ENCODE peak calls at places on chromosome 7, in six cellular contexts. Y is tibial nerve, U is IMR-90, D is esophagus squamous epithelium, P is Peyer's patch, O is suprapubic skin. M is an unnamed sample.

GRCh38 chr7:115693779-115694178 is 336.8 kb downstream of the TFEC start:
- DNase-seq in Y (no peak), U (no peak), D (no peak), P (no peak), O (no peak), M (no peak)

GRCh38 chr7:8442814-8443304 is 9.4 kb downstream of the NXPH1 start:
- DNase-seq in Y (no peak), U (no peak), D (no peak), P (no peak), O (no peak), M (peak; percentile 69)

GRCh38 chr7:129012641-129013040 is 42.3 kb downstream of the TNPO3 start:
- DNase-seq in Y (no peak), U (no peak), D (no peak), P (no peak), O (no peak), M (no peak)

GRCh38 chr7:137754076-137754851 is 92.5 kb downstream of the DGKI start:
- DNase-seq in Y (no peak), U (peak; percentile 17), D (no peak), P (no peak), O (no peak), M (no peak)

GRCh38 chr7:111329367-111330234 is 232.7 kb downstream of the IMMP2L start:
- DNase-seq in Y (no peak), U (peak; percentile 33), D (no peak), P (no peak), O (no peak), M (no peak)

GRCh38 chr7:48078470-48078869 is 10.6 kb upstream of the UPP1 start:
- DNase-seq in Y (no peak), U (no peak), D (no peak), P (no peak), O (no peak), M (no peak)

GRCh38 chr7:44391171-44391570 is 65.8 kb upstream of the CAMK2B start:
- DNase-seq in Y (no peak), U (no peak), D (no peak), P (no peak), O (no peak), M (no peak)

GRCh38 chr7:27155816-27156507 is 513 bp downstream of the HOXA7 start:
- DNase-seq in Y (no peak), U (no peak), D (no peak), P (peak; percentile 69), O (peak; percentile 82), M (peak; percentile 7)

GRCh38 chr7:46723003-46723402 is 801.9 kb upstream of the IGFBP3 start:
- DNase-seq in Y (no peak), U (no peak), D (no peak), P (no peak), O (no peak), M (no peak)

GRCh38 chr7:6512892-6513291 is 38.4 kb downstream of the GRID2IP start:
- DNase-seq in Y (no peak), U (no peak), D (no peak), P (no peak), O (no peak), M (no peak)

GRCh38 chr7:111650456-111650999 is 88.2 kb upstream of the IMMP2L start:
- DNase-seq in Y (no peak), U (peak; percentile 17), D (no peak), P (no peak), O (no peak), M (no peak)

GRCh38 chr7:128705891-128706333 is 33.2 kb upstream of the CALU start:
- DNase-seq in Y (no peak), U (peak; percentile 25), D (no peak), P (no peak), O (no peak), M (no peak)

GRCh38 chr7:92685146-92686042 is 95.2 kb upstream of the FAM133B start:
- DNase-seq in Y (no peak), U (no peak), D (no peak), P (no peak), O (no peak), M (no peak)

GRCh38 chr7:155790666-155791065 is 21.6 kb downstream of the SHH start:
- DNase-seq in Y (no peak), U (no peak), D (no peak), P (no peak), O (no peak), M (no peak)

GRCh38 chr7:139941866-139942265 is 112.8 kb downstream of the TBXAS1 start:
- DNase-seq in Y (no peak), U (no peak), D (no peak), P (no peak), O (no peak), M (no peak)

GRCh38 chr7:107691713-107692112 is 31.1 kb downstream of the SLC26A4 start:
- DNase-seq in Y (no peak), U (peak; percentile 34), D (no peak), P (no peak), O (no peak), M (no peak)

GRCh38 chr7:14924398-14924797 is 21.8 kb upstream of the DGKB start:
- DNase-seq in Y (no peak), U (no peak), D (no peak), P (no peak), O (no peak), M (no peak)

GRCh38 chr7:155230169-155230593 is 67.5 kb upstream of the INSIG1 start:
- DNase-seq in Y (no peak), U (peak; percentile 99), D (no peak), P (peak; percentile 79), O (no peak), M (peak; percentile 75)

GRCh38 chr7:103113164-103113563 is 35.7 kb downstream of the NAPEPLD start:
- DNase-seq in Y (no peak), U (peak; percentile 93), D (no peak), P (no peak), O (no peak), M (no peak)

GRCh38 chr7:82615527-82615926 is 171.9 kb upstream of the CACNA2D1 start:
- DNase-seq in Y (no peak), U (no peak), D (no peak), P (no peak), O (no peak), M (peak; percentile 35)

GRCh38 chr7:1618475-1618874 is 48.6 kb upstream of the PSMG3 start:
- DNase-seq in Y (no peak), U (no peak), D (no peak), P (no peak), O (no peak), M (no peak)
- TF ChIP-seq POLR2A in Y (no peak), U (no peak), D (no peak), P (no peak), O (no peak), M (no peak)

DNA sequence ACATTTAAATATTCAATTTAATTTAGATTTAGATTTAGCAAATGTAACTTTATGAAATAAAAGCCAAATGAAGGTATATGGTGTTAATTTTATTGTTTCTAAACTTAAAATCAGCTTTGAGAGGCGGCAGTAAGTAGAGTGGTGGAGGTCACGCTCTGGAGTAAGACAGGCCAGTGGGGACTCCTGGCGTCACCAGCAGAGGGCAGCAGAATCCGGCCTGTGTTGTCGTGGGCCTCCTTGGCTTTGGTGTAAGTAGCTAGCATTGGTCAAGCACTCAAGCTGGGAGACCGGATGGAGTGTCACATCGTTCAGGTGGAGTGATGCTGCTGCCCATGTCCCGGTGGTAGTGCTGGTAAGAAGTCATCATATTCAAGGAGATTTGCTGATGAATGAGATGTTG is 98.7 kb upstream of the DNAJB6 start:
- DNase-seq in Y (no peak), U (no peak), D (no peak), P (no peak), O (no peak), M (no peak)
- TF ChIP-seq CTCF in Y (no peak), U (no peak), D (no peak), P (no peak), O (no peak), M (no peak)

DNA sequence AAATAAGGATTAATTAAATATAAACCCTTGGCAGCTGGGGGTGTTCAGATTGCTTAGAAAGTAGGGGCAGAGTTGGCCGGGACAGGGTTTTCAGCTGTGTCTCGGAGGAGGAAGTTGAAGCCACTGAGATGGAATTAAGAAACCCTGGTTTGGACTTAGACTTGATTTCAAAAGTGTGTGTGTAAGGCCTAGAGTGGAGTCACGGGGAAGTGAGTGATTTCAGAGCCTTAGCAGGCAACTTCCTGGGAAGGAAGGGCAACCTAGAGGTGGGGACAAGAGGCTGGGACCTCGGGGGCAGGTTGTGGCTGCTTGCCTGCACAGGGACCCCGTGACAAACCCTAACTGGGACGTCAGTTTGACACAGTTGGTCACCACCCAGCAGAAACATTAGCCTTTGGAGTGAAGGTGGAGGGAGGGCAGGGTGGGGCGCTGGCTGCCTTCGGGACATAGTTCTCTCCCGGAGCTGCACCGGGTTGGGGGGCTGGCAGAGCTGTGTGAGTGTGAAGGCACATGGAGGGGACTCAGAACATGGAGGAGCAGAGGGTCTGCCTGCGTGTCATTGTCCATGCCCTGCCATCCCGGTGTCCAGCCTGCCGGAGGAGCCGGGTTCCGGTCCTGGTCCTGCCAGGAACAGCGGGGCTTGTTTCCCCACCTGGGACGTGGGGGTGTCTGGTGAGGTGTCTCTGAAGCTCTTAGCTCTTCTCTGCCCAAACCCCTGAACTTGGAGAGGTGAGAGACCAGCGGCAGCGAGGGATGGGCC is 1.8 kb downstream of the BRI3 start:
- DNase-seq in Y (no peak), U (peak; percentile 56), D (no peak), P (peak; percentile 72), O (no peak), M (peak; percentile 47)
- TF ChIP-seq POLR2A in Y (no peak), U (no peak), D (no peak), P (peak; percentile 68), O (no peak), M (peak; percentile 73)

GRCh38 chr7:25927626-25927978 is 224.4 kb upstream of the NFE2L3 start:
- DNase-seq in Y (no peak), U (no peak), D (no peak), P (no peak), O (no peak), M (no peak)
- TF ChIP-seq CTCF in Y (no peak), U (no peak), D (no peak), P (no peak), O (no peak), M (no peak)

DNA sequence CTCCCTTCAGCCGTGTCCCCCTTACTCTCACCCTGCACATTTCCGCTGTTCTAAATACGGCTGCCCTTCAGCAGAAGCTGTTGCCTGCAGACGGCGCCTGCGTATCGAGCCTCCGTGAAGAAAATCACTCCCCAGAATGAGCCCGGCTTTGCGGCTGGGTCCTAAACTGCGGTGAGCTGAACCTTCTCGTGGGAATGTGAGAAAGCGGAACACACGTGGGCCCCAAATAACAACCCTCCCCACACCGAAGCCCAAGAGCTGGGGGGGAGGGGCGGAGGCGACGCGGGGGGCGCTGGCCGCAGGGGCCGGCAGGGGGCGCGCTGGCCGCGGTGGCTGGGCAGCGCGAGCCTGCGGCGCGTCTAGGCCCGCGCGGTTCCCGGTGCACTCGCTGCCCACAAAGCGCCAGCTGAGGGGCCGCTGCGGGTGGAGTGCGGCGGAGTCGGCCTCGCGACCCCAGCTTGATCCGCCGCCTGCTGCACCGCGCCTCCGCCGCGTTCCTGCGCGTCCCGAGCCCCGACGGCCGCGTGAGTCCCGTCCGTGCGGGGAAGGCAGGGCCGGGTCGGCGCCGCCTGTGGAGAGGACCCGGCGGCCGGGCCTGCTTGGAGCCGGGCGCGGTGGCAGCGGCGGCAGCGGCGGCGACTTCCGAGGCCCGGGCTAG is at the start of gene ZNF398:
- DNase-seq in Y (peak; percentile 43), U (peak; percentile 77), D (peak; percentile 35), P (peak; percentile 89), O (no peak), M (peak; percentile 80)
- TF ChIP-seq POLR2A in Y (no peak), U (peak; percentile 65), D (no peak), P (peak; percentile 55), O (no peak), M (peak; percentile 45)

GRCh38 chr7:142485617-142486226 is 227.9 kb upstream of the PRSS58 start:
- DNase-seq in Y (no peak), U (no peak), D (no peak), P (no peak), O (no peak), M (no peak)
- TF ChIP-seq CTCF in Y (no peak), U (peak; percentile 44), D (no peak), P (peak; percentile 9), O (no peak), M (peak; percentile 41)

M was measured in body of pancreas.